ENCODE peak calls at places on chromosomes 7 and 10, in four cellular contexts. P is Peyer's patch; J is A549; L is CD8-positive, alpha-beta memory T cell. S is an unnamed sample.
A peak's percentile ranks its signal among the peaks of the same experiment; 100 is the strongest.

GRCh38 chr7:87398441-87398840 is 53.0 kb downstream of the CROT start:
- DNase-seq in P (no peak), J (no peak), L (no peak), S (no peak)

GRCh38 chr10:34538291-34538829 is 276.7 kb downstream of the PARD3 start:
- DNase-seq in P (no peak), J (peak; percentile 45), L (no peak), S (no peak)

GRCh38 chr7:77811895-77812685 is 13.5 kb downstream of the PHTF2 start:
- DNase-seq in P (no peak), J (peak; percentile 14), L (no peak), S (no peak)

GRCh38 chr10:77160679-77161078 is 476.9 kb downstream of the KCNMA1 start:
- DNase-seq in P (no peak), J (peak; percentile 74), L (no peak), S (no peak)

GRCh38 chr7:155804897-155805825 is 7.1 kb downstream of the SHH start:
- DNase-seq in P (peak; percentile 60), J (peak; percentile 83), L (peak; percentile 36), S (peak; percentile 89)

GRCh38 chr10:90136731-90137316 is 435.4 kb downstream of the KIF20B start:
- DNase-seq in P (no peak), J (peak; percentile 19), L (no peak), S (no peak)

GRCh38 chr7:37832194-37832593 is 16.2 kb upstream of the NME8 start:
- DNase-seq in P (peak; percentile 69), J (peak; percentile 72), L (no peak), S (no peak)

GRCh38 chr10:113458944-113459343 is 93.9 kb upstream of the HABP2 start:
- DNase-seq in P (no peak), J (no peak), L (no peak), S (no peak)

GRCh38 chr7:101998904-101999236 is 181.4 kb downstream of the CUX1 start:
- DNase-seq in P (no peak), J (no peak), L (no peak), S (no peak)

DNA sequence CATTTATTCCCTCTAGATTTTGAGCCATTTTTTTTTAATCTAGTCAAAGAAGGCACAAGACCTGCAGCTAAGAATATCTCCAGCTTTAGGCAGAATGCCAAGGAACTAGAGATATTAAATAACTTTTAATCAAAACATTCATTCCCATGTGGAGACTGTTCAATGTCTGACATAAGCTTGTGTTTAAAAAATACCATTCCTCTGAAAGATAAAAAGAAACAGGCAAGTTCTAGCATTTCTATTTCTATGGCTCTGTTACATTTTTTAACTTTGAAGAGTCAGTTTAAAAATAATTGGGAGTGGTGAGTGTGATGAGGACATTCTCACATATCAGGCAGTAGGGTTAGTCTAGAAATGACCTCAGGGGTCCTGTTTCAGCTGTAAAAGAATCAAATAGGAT is 48.0 kb downstream of the RHOBTB1 start:
- DNase-seq in P (no peak), J (no peak), L (no peak), S (no peak)
- H3K4me3 ChIP-seq in P (no peak overlapping the region), J (no peak overlapping the region), L (no peak overlapping the region), S (no peak overlapping the region)

DNA sequence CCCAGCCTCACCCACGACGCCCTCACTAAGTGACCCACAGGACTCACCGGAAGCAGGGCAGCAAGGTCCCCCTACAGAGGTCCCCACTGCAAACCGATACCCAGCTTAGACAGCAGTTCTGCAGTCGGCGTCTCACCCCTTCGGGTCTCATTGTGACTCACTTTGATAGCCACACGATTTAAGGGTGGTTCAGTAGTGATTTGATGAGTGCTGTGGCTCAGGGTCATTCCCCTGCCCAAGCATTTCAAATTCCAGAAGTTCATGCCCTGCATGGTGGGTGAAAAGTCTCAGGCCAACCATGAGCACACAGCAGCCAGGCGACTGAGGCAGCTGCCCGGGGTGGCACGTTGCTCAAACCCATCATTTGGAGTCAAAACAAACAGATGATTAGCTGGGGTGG is 93.2 kb downstream of the EGFR start:
- DNase-seq in P (no peak), J (no peak), L (no peak), S (no peak)
- H3K4me1 ChIP-seq in P (no peaks in the 10 kb centered on the region), J (peaks cover 45% of the 10 kb centered on the region), L (no peaks in the 10 kb centered on the region), S (no peaks in the 10 kb centered on the region)

DNA sequence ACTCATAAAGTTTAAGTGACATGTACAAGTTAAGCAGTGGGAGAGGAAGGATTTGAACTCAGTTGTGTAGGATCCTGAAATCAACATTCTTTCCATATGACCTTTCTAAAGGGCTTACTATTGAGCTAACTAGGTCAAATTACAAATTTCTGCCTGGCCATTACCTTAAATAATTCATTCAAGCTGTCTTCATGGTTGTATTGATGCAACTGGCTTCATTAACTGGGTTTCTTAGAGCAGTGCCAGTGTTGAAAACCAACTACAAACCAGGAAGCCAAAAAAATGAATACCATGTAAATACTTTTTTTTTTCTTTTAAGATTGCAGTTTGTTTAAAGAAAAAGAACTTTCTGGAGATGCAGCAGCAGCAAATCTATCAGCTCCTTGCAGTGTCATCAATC is 132.2 kb downstream of the TMEM26 start:
- DNase-seq in P (no peak), J (no peak), L (no peak), S (no peak)
- H3K9me3 ChIP-seq in P (no peaks in the 10 kb centered on the region), J (no peaks in the 10 kb centered on the region), L (no peaks in the 10 kb centered on the region), S (no peaks in the 10 kb centered on the region)

GRCh38 chr7:25181537-25181936 is 46.7 kb downstream of the NPVF start:
- DNase-seq in P (no peak), J (no peak), L (no peak), S (no peak)
- H3K4me3 ChIP-seq in P (no peak overlapping the region), J (no peak overlapping the region), L (no peak overlapping the region), S (no peak overlapping the region)

GRCh38 chr7:151283302-151283701 is 34.8 kb upstream of the SMARCD3 start:
- DNase-seq in P (no peak), J (no peak), L (no peak), S (no peak)
- H3K4me1 ChIP-seq in P (no peaks in the 10 kb centered on the region), J (no peaks in the 10 kb centered on the region), L (no peaks in the 10 kb centered on the region), S (peaks cover 3% of the 10 kb centered on the region)

GRCh38 chr7:158097511-158098124 is 490.0 kb downstream of the PTPRN2 start:
- DNase-seq in P (peak; percentile 36), J (no peak), L (no peak), S (no peak)
- H3K9me3 ChIP-seq in P (no peaks in the 10 kb centered on the region), J (no peaks in the 10 kb centered on the region), L (no peaks in the 10 kb centered on the region), S (no peaks in the 10 kb centered on the region)

GRCh38 chr10:110502851-110503301 is 5.2 kb downstream of the DUSP5 start:
- DNase-seq in P (peak; percentile 72), J (peak; percentile 40), L (no peak), S (no peak)
- H3K4me3 ChIP-seq in P (peak overlapping the region; percentile 9), J (peak overlapping the region; percentile 86), L (no peak overlapping the region), S (no peak overlapping the region)

DNA sequence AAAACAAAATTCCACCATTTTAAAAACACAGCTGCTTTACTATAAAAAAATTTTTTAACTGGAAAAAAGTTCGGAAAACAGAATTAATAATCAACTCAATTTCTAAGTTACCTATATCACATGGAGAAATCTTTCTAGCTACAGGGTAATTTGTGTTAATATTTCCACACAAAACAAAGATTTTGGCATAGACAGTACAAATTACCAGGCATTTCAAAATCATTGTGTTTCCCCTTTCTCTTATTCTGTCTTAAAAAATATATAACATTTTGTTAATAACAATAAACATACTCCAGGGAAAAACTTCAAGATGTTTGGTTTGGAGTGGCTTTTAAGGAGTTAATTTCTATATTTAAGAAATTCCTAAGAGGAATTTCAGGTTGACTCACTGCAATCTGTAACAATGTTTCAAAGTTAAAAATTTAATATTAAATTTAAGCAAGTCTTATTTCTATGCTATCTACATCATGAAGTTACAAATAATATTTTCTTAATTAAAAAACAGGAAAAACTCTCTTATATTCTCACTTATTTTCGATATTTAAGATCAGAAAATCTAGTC is 132.6 kb downstream of the NRBF2 start:
- DNase-seq in P (no peak), J (no peak), L (no peak), S (no peak)
- H3K4me1 ChIP-seq in P (no peaks in the 10 kb centered on the region), J (peaks cover 33% of the 10 kb centered on the region), L (peaks cover 42% of the 10 kb centered on the region), S (peaks cover 17% of the 10 kb centered on the region)

S was measured in HAP-1.